ENCODE peak calls at places on chromosomes 11 and 22, in ten cellular contexts. K is NB4, G is IMR-90, S is right atrium auricular region, P is uterus, B is neural progenitor cell, Q is HFFc6, V is fibroblast of villous mesenchyme, E is heart right ventricle, N is Peyer's patch. O is an unnamed sample.

GRCh38 chr11:36362902-36363301 is 66.8 kb downstream of the PRR5L start:
- DNase-seq in K (no peak), G (peak), S (no peak), P (no peak), B (no peak), Q (peak), V (peak), E (no peak), N (no peak), O (no peak)

GRCh38 chr11:20035701-20036601 is 124.3 kb downstream of the DBX1 start:
- DNase-seq in K (peak), G (peak), S (no peak), P (peak), B (no peak), Q (peak), V (peak), E (no peak), N (no peak), O (no peak)

GRCh38 chr11:1219836-1220810 is 2.7 kb upstream of the MUC5B start:
- DNase-seq in K (no peak), G (no peak), S (no peak), P (no peak), B (no peak), Q (no peak), V (no peak), E (no peak), N (peak), O (no peak)

GRCh38 chr22:46010951-46011626 is 34.1 kb upstream of the WNT7B start:
- DNase-seq in K (no peak), G (no peak), S (no peak), P (peak), B (no peak), Q (no peak), V (no peak), E (no peak), N (peak), O (no peak)

GRCh38 chr11:46333129-46333947 is 13.9 kb upstream of the DGKZ start:
- DNase-seq in K (no peak), G (no peak), S (no peak), P (no peak), B (peak), Q (no peak), V (no peak), E (no peak), N (no peak), O (no peak)

GRCh38 chr11:79708319-79708928 is 267.6 kb upstream of the TENM4 start:
- DNase-seq in K (peak), G (peak), S (no peak), P (no peak), B (peak), Q (peak), V (peak), E (peak), N (no peak), O (no peak)

GRCh38 chr11:130178441-130178971 is 18.9 kb downstream of the ST14 start:
- DNase-seq in K (no peak), G (peak), S (no peak), P (no peak), B (no peak), Q (no peak), V (no peak), E (peak), N (peak), O (no peak)

GRCh38 chr11:72639475-72640375 is 34.5 kb downstream of the PDE2A start:
- DNase-seq in K (no peak), G (no peak), S (no peak), P (peak), B (no peak), Q (no peak), V (no peak), E (peak), N (no peak), O (no peak)

GRCh38 chr11:6210274-6210955 is 5.1 kb downstream of the C11orf42 start:
- DNase-seq in K (no peak), G (peak), S (no peak), P (no peak), B (no peak), Q (peak), V (no peak), E (no peak), N (no peak), O (no peak)

GRCh38 chr11:61949169-61950034 is 749 bp upstream of the BEST1 start:
- DNase-seq in K (peak), G (peak), S (peak), P (peak), B (peak), Q (peak), V (peak), E (peak), N (no peak), O (peak)

GRCh38 chr11:7605544-7605943 is 67.8 kb downstream of the CYB5R2 start:
- DNase-seq in K (no peak), G (peak), S (no peak), P (no peak), B (no peak), Q (peak), V (peak), E (no peak), N (no peak), O (no peak)

GRCh38 chr11:119373917-119374631 is 7.4 kb downstream of the USP2 start:
- DNase-seq in K (peak), G (peak), S (no peak), P (peak), B (peak), Q (peak), V (peak), E (peak), N (peak), O (no peak)

GRCh38 chr11:122634507-122634906 is 21.0 kb upstream of the UBASH3B start:
- DNase-seq in K (peak), G (peak), S (no peak), P (no peak), B (peak), Q (peak), V (peak), E (no peak), N (no peak), O (no peak)

GRCh38 chr11:64643258-64643881 is 52.4 kb downstream of the SLC22A12 start:
- DNase-seq in K (no peak), G (no peak), S (no peak), P (peak), B (peak), Q (no peak), V (no peak), E (no peak), N (no peak), O (no peak)

GRCh38 chr11:44725016-44725651 is 1.6 kb upstream of the TSPAN18 start:
- DNase-seq in K (no peak), G (no peak), S (no peak), P (no peak), B (no peak), Q (no peak), V (no peak), E (no peak), N (no peak), O (no peak)

GRCh38 chr11:45926001-45926401 is 3.5 kb downstream of the LARGE2 start:
- DNase-seq in K (no peak), G (no peak), S (no peak), P (peak), B (no peak), Q (no peak), V (no peak), E (no peak), N (no peak), O (no peak)

GRCh38 chr11:45766469-45766868 is 38.5 kb upstream of the SLC35C1 start:
- DNase-seq in K (no peak), G (no peak), S (no peak), P (no peak), B (no peak), Q (no peak), V (no peak), E (no peak), N (no peak), O (no peak)

GRCh38 chr11:101567086-101567485 is 16.7 kb downstream of the TRPC6 start:
- DNase-seq in K (no peak), G (no peak), S (no peak), P (no peak), B (peak), Q (no peak), V (no peak), E (no peak), N (no peak), O (no peak)

GRCh38 chr11:109747839-109748238 is 325.8 kb downstream of the C11orf87 start:
- DNase-seq in K (peak), G (no peak), S (no peak), P (no peak), B (no peak), Q (no peak), V (no peak), E (no peak), N (no peak), O (no peak)

GRCh38 chr11:128205796-128206195 is 381.6 kb downstream of the ETS1 start:
- DNase-seq in K (no peak), G (no peak), S (no peak), P (no peak), B (no peak), Q (no peak), V (no peak), E (no peak), N (no peak), O (no peak)

GRCh38 chr11:28606930-28607329 is 498.7 kb downstream of the METTL15 start:
- DNase-seq in K (peak), G (no peak), S (no peak), P (peak), B (no peak), Q (no peak), V (peak), E (no peak), N (no peak), O (no peak)

GRCh38 chr22:45246060-45246985 is 5.6 kb upstream of the KIAA0930 start:
- DNase-seq in K (no peak), G (peak), S (peak), P (peak), B (no peak), Q (peak), V (peak), E (no peak), N (peak), O (no peak)

GRCh38 chr11:103936059-103936458 is 100.4 kb upstream of the DDI1 start:
- DNase-seq in K (no peak), G (peak), S (no peak), P (no peak), B (no peak), Q (no peak), V (no peak), E (no peak), N (no peak), O (no peak)

GRCh38 chr11:63961608-63962412 is 12.6 kb upstream of the COX8A start:
- DNase-seq in K (peak), G (peak), S (no peak), P (no peak), B (peak), Q (peak), V (peak), E (no peak), N (peak), O (no peak)

GRCh38 chr22:39178206-39179111 is 26.0 kb upstream of the CBX7 start:
- DNase-seq in K (no peak), G (peak), S (no peak), P (no peak), B (no peak), Q (peak), V (peak), E (no peak), N (no peak), O (peak)

GRCh38 chr11:118895093-118896039 is 11.7 kb downstream of the CXCR5 start:
- DNase-seq in K (no peak), G (no peak), S (no peak), P (no peak), B (no peak), Q (no peak), V (no peak), E (peak), N (peak), O (peak)

GRCh38 chr22:21695432-21696085 is 29.7 kb downstream of the PPIL2 start:
- DNase-seq in K (no peak), G (no peak), S (no peak), P (no peak), B (no peak), Q (no peak), V (no peak), E (no peak), N (no peak), O (no peak)

GRCh38 chr22:33883561-33883960 is 36.7 kb downstream of the LARGE1 start:
- DNase-seq in K (peak), G (no peak), S (no peak), P (no peak), B (no peak), Q (no peak), V (no peak), E (no peak), N (no peak), O (no peak)

GRCh38 chr11:84721561-84721961 is 905.6 kb downstream of the DLG2 start:
- DNase-seq in K (no peak), G (no peak), S (no peak), P (no peak), B (no peak), Q (no peak), V (no peak), E (no peak), N (no peak), O (no peak)

GRCh38 chr22:40190501-40190900 is 12.8 kb downstream of the TNRC6B start:
- DNase-seq in K (no peak), G (no peak), S (no peak), P (no peak), B (no peak), Q (no peak), V (no peak), E (no peak), N (no peak), O (peak)

GRCh38 chr11:58924230-58924629 is 15.1 kb upstream of the GLYATL1 start:
- DNase-seq in K (no peak), G (no peak), S (no peak), P (no peak), B (peak), Q (no peak), V (no peak), E (no peak), N (no peak), O (no peak)

GRCh38 chr11:67289226-67289650 is at the start of gene ANKRD13D:
- DNase-seq in K (no peak), G (no peak), S (no peak), P (no peak), B (no peak), Q (no peak), V (no peak), E (no peak), N (peak), O (no peak)

GRCh38 chr11:69647349-69647748 is 6.4 kb downstream of the CCND1 start:
- DNase-seq in K (no peak), G (no peak), S (no peak), P (no peak), B (no peak), Q (no peak), V (no peak), E (no peak), N (no peak), O (no peak)

DNA sequence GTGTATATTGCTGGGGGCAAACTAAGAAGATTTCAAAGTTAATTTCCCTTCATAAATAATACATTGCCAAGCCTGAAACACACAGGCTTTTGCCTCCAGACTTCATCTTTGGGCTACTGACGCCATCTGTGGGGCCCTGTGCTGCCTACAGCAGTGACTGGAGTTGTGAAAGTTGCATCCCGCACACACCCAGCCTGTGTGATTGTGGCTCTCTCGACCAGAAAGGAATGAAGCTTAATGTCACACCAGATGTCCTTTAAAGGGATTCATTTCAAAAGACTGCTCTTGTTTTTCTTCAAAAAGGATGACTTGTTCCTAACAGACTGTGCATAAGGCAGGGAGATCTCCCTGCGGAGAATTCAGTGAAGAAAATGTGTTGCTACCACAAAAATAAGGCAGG is 210.5 kb downstream of the FAM181B start:
- DNase-seq in K (no peak), G (no peak), S (no peak), P (no peak), B (peak), Q (no peak), V (no peak), E (no peak), N (no peak), O (no peak)
- TF ChIP-seq CTCF in K (no peak), G (no peak), S (no peak), P (no peak), B (peak), Q (no peak), V (no peak), E (no peak), N (no peak), O (no peak)

GRCh38 chr22:25702571-25703167 is 39.3 kb upstream of the MYO18B start:
- DNase-seq in K (no peak), G (no peak), S (no peak), P (no peak), B (no peak), Q (no peak), V (no peak), E (no peak), N (no peak), O (no peak)

GRCh38 chr22:25700996-25701815 is 40.8 kb upstream of the MYO18B start:
- DNase-seq in K (no peak), G (peak), S (no peak), P (no peak), B (peak), Q (no peak), V (peak), E (peak), N (no peak), O (no peak)

GRCh38 chr22:25704701-25705100 is 37.3 kb upstream of the MYO18B start:
- DNase-seq in K (no peak), G (no peak), S (no peak), P (no peak), B (no peak), Q (no peak), V (no peak), E (no peak), N (no peak), O (no peak)

GRCh38 chr22:25698986-25699385 is 43.0 kb upstream of the MYO18B start:
- DNase-seq in K (no peak), G (no peak), S (no peak), P (no peak), B (no peak), Q (no peak), V (no peak), E (no peak), N (no peak), O (no peak)

DNA sequence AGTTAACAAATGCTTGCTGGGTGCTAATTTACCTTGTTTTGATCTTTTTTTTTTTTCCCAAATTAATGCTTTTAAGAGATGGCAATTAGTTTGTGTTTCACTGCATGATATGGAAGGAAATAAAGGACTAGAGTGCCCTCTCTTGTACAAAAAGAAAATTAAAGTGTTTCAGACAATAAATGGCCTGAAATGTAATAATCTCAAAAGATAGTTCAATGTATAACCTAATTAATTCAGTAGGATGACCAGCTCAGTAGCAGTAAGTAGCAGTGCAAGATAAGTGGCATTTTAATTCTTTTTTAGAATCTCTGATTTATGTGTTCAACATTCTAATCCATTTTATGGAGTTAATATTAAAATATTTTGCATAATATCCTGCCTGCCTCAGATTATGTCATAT is 39.9 kb upstream of the MYO18B start:
- DNase-seq in K (peak), G (peak), S (no peak), P (no peak), B (no peak), Q (no peak), V (peak), E (no peak), N (no peak), O (no peak)
- TF ChIP-seq CTCF in K (no peak), G (peak), S (no peak), P (peak), B (peak), Q (peak), V (peak), E (no peak), N (peak), O (peak)

DNA sequence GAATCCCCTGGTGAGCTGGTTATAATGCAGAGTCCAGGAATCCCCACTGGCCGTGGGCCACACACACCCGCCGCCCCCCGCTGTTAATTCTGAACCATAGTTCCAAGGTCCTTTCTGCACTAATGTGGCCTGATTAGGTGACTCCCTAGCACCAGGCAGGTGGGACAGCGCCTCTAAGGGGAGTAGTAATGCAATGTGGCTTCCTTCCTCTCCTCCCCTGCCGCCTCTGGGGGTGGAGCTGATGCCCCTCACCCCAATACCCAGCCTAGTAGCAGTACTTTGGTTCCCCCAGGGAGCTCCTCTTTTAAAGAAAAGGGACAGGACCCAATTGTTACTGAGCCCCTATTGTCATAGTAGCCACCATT is 14.4 kb downstream of the RTN4RL2 start:
- DNase-seq in K (peak), G (no peak), S (no peak), P (no peak), B (no peak), Q (no peak), V (no peak), E (no peak), N (no peak), O (no peak)
- TF ChIP-seq CTCF in K (no peak), G (no peak), S (no peak), P (no peak), B (no peak), Q (no peak), V (no peak), E (no peak), N (no peak), O (no peak)

GRCh38 chr22:22918297-22918965 is 30.8 kb downstream of the IGLL5 start:
- DNase-seq in K (no peak), G (no peak), S (no peak), P (no peak), B (no peak), Q (no peak), V (no peak), E (no peak), N (no peak), O (no peak)
- TF ChIP-seq CTCF in K (no peak), G (no peak), S (no peak), P (no peak), B (no peak), Q (no peak), V (no peak), E (no peak), N (no peak), O (no peak)

O was measured in osteocyte.